ENCODE peak calls at places on chromosomes 16 and 17, in six cellular contexts. U, F, P, Z, M and X are unnamed samples. For H3K36me3 and H3K4me1, the result is how much of the 10 kb centered on the place peaks cover.

GRCh38 chr16:67546091-67546501 is 16.2 kb upstream of the CTCF start:
- DNase-seq in P (no peak), M (no peak), Z (no peak), U (no peak), F (no peak), X (no peak)

GRCh38 chr16:3235856-3236669 is 1.1 kb upstream of the ZNF200 start:
- DNase-seq in P (no peak), M (peak), Z (no peak), U (no peak), F (peak), X (peak)

GRCh38 chr16:10552998-10553491 is 27.4 kb downstream of the EMP2 start:
- DNase-seq in Z (no peak), P (no peak), F (no peak), U (no peak), M (peak), X (peak)

GRCh38 chr16:84446596-84447392 is 57.7 kb downstream of the MEAK7 start:
- DNase-seq in Z (no peak), M (no peak), U (no peak), F (no peak), P (no peak), X (no peak)

GRCh38 chr16:64234200-64234599 is 887.7 kb downstream of the CDH11 start:
- DNase-seq in F (no peak), Z (no peak), P (no peak), U (no peak), M (no peak), X (no peak)

GRCh38 chr16:48347980-48348379 is 37.2 kb downstream of the SIAH1 start:
- DNase-seq in F (no peak), U (no peak), Z (no peak), P (no peak), M (no peak), X (no peak)

GRCh38 chr17:17204041-17204591 is 2.0 kb downstream of the PLD6 start:
- DNase-seq in F (no peak), Z (no peak), P (no peak), M (no peak), U (no peak), X (no peak)

GRCh38 chr17:67531291-67531690 is 154.2 kb downstream of the PITPNC1 start:
- DNase-seq in F (no peak), U (no peak), M (no peak), Z (no peak), P (no peak), X (peak)

GRCh38 chr17:35765731-35766488 is 5.2 kb downstream of the C17orf50 start:
- DNase-seq in Z (no peak), P (no peak), F (no peak), M (no peak), U (no peak), X (no peak)

GRCh38 chr17:2860045-2860444 is 63.8 kb downstream of the RAP1GAP2 start:
- DNase-seq in Z (no peak), P (no peak), U (no peak), M (no peak), F (no peak), X (no peak)

GRCh38 chr16:68444058-68444657 is 4.2 kb downstream of the SMPD3 start:
- DNase-seq in F (peak), M (peak), P (peak), Z (no peak), U (peak), X (peak)

GRCh38 chr16:67673712-67674580 is 7.3 kb downstream of the C16orf86 start:
- DNase-seq in P (no peak), F (no peak), U (no peak), Z (no peak), M (no peak), X (no peak)

GRCh38 chr17:72004476-72005331 is 116.1 kb upstream of the SOX9 start:
- DNase-seq in F (no peak), P (no peak), M (no peak), Z (no peak), U (no peak), X (no peak)

GRCh38 chr16:86534779-86535605 is 20.0 kb downstream of the MTHFSD start:
- DNase-seq in U (no peak), M (no peak), F (no peak), Z (no peak), P (no peak), X (no peak)

GRCh38 chr16:2745116-2745890 is 7.1 kb upstream of the SRRM2 start:
- DNase-seq in M (no peak), P (no peak), F (no peak), U (no peak), Z (no peak), X (no peak)

GRCh38 chr17:8091033-8091687 is 3.6 kb upstream of the ALOX12B start:
- DNase-seq in P (no peak), U (no peak), Z (no peak), F (no peak), M (no peak), X (no peak)

GRCh38 chr16:66605177-66605999 is 884 bp downstream of the CMTM3 start:
- DNase-seq in U (peak), P (peak), Z (no peak), F (peak), M (peak), X (peak)

GRCh38 chr17:64682261-64683181 is 20.4 kb upstream of the SMURF2 start:
- DNase-seq in P (peak), F (peak), Z (no peak), U (no peak), M (peak), X (no peak)

GRCh38 chr17:56425483-56425882 is 168.0 kb upstream of the NOG start:
- DNase-seq in P (no peak), Z (no peak), M (no peak), F (no peak), U (no peak), X (peak)

GRCh38 chr17:17001874-17002520 is 30.1 kb upstream of the TNFRSF13B start:
- DNase-seq in M (peak), F (peak), Z (peak), P (peak), U (peak), X (peak)

GRCh38 chr17:22128723-22129122 is 436.4 kb downstream of the KCNJ18 start:
- DNase-seq in Z (no peak), P (no peak), M (no peak), F (no peak), U (no peak), X (no peak)

GRCh38 chr17:43378766-43379165 is 20.0 kb upstream of the ARL4D start:
- DNase-seq in P (no peak), F (no peak), Z (no peak), U (no peak), M (no peak), X (no peak)

GRCh38 chr17:7137182-7137943 is 22.7 kb upstream of the ASGR2 start:
- DNase-seq in M (no peak), F (no peak), P (no peak), Z (no peak), U (no peak), X (no peak)

GRCh38 chr16:65070831-65071230 is 51.0 kb downstream of the CDH11 start:
- DNase-seq in P (peak), Z (peak), U (peak), F (peak), M (peak), X (peak)

GRCh38 chr16:62955033-62955349 is 918.8 kb upstream of the CDH8 start:
- DNase-seq in Z (no peak), P (no peak), M (no peak), U (no peak), F (no peak), X (no peak)

GRCh38 chr16:30659507-30660423 is 1.5 kb downstream of the FBRS start:
- DNase-seq in P (no peak), Z (no peak), F (peak), M (peak), U (no peak), X (peak)

GRCh38 chr16:1647904-1648303 is 30.2 kb upstream of the JPT2 start:
- DNase-seq in M (no peak), Z (no peak), F (no peak), U (no peak), P (no peak), X (no peak)

GRCh38 chr16:1642753-1643152 is 30.6 kb downstream of the CRAMP1 start:
- DNase-seq in M (no peak), Z (no peak), U (no peak), F (no peak), P (no peak), X (no peak)

GRCh38 chr16:1642148-1642547 is 30.0 kb downstream of the CRAMP1 start:
- DNase-seq in P (no peak), Z (no peak), F (no peak), U (no peak), M (no peak), X (no peak)

GRCh38 chr16:1643521-1643920 is 31.4 kb downstream of the CRAMP1 start:
- DNase-seq in P (no peak), U (no peak), Z (no peak), F (no peak), M (no peak), X (no peak)

DNA sequence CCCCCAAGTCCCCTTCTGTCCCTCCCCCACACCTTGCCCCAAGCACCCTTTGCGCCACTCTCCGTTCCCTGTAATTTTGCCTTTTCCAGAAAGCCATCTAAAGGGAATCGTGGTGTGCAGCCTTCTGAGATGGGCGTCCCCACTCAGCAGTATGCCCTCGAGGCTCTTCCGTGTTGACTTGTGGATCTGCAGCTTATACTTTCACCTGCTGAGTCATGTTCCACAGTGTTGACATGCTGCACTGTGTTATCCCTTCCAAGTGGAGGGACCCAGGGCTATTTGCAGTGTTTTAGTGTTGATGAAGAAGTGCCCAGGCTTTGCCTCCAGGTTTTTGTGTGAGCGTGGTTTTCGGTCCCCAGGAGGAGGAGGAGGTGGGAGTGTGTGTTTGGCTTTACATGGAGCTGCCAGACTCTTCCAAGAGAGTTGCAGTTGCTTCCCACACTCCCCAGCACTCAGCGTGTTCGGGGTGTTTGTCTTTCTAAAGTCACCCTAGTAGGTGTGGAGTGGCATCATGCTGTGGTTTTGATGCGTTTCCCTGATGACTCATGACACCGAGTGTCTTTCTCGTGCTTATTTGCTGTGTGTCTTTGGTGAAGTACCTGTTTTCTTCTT is 32.1 kb upstream of the JPT2 start:
- DNase-seq in M (peak), P (peak), F (peak), U (no peak), Z (no peak), X (peak)
- H3K36me3 ChIP-seq in M (under half), P (half or more), F (half or more), U (under half), Z (under half), X (under half)

GRCh38 chr17:78347453-78347852 is 12.4 kb downstream of the SOCS3 start:
- DNase-seq in Z (no peak), P (no peak), F (no peak), M (no peak), U (no peak), X (no peak)

GRCh38 chr17:78349831-78350631 is 9.8 kb downstream of the SOCS3 start:
- DNase-seq in Z (no peak), U (no peak), M (peak), P (no peak), F (no peak), X (no peak)

GRCh38 chr17:78355045-78355641 is 4.7 kb downstream of the SOCS3 start:
- DNase-seq in Z (no peak), U (no peak), P (no peak), M (peak), F (no peak), X (no peak)

GRCh38 chr17:78348055-78348745 is 11.7 kb downstream of the SOCS3 start:
- DNase-seq in Z (no peak), U (no peak), F (no peak), P (no peak), M (no peak), X (no peak)

DNA sequence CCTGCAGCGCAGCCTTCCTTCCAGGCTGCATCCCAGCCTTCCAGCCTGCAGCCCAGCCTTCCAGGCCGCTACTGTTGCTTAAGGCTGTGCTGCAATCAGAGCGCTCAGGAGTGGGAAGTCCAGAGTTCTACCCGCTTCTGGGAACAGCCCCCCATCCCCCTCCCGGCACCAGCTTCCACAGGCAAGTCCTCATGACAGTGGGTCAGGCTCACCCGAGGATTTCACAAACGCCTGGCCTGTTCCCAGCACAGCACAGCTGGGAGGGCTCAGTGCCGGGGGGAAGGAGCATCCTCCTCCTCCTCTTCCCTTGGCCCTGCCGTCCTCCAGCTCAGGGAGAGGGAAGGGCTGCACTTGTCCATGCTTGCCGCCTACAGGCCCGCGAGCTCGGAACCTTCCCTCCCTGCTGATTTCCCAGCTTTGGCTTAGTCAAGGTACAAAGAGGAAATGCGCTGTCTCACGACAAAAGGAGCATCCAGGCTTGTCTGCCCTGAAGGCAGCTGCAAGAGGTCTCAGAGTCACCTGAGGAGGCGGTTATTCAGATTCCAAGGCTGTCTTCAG is 8.3 kb downstream of the SOCS3 start:
- DNase-seq in M (peak), U (no peak), P (peak), Z (peak), F (peak), X (peak)
- H3K18ac ChIP-seq in M (peak), U (peak), P (peak), Z (peak), F (peak), X (peak)

DNA sequence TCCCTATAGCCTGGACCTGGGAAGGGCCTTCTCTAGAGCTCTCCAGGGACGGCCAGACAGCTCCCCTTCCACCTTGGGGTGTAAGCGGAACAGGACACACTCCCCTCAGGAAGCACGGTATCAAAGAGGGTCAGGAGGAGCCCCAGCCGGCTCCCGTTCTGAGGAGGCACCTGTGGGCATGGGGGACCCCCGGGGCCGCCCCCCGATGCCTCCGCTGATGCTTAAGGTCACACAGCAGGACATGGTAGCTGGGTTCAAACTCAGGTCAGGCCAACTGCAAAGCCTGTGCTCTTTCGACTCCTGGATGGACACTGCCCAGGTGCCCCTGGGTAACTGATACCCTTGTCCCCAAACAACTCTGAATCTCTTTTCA is 49.8 kb downstream of the CMIP start:
- DNase-seq in Z (no peak), M (no peak), U (no peak), F (no peak), P (no peak), X (no peak)
- H3K4me1 ChIP-seq in Z (under half), M (under half), U (under half), F (under half), P (under half), X (under half)

GRCh38 chr17:80778716-80779115 is 212.9 kb upstream of the CHMP6 start:
- DNase-seq in Z (no peak), M (no peak), F (no peak), U (no peak), P (no peak), X (no peak)
- H3K36me3 ChIP-seq in Z (under half), M (under half), F (under half), U (under half), P (under half), X (under half)

DNA sequence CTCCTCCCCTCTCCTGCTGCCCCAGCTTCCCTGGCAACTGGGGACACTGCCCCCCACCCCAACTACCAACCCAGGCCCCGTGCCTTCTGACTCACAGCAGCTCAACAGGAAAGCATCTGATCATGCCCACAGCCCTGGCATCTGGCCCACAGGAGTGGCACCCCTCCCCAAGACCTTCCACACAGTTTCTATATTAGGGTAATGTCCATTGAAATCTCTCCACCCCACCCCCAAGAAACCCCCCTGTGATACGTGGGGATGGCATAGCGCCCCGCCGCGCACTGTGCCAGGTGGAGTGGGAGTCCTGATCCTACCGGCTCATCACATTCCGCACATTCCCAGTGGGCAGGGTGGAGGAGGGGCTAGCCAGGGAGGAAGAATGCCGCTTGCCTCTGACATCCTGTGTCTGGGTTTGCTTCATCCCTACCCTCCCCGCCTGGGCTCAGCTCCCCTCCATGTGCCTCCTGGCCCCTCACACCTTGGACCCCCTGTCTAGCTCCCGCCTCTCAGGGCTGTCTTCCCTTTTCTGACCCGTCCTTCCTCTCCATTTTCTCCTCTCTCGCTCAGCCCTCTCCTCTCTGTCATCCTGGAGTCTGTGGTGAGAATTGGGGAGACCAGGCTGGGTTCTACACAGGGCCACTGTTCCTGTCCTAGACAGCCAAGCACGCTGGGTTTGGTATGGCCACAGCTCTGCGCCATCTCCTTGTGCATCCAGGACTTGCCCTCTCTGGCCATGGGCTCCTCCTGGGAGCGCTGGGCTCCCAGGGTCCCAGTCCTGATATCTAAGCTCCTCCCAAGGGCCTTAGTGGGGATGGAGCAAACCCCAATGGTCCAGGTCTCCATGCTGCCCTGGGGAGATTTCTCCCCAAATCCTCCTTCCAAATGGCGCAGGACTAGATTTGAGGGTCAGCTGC is 27.4 kb upstream of the ITGA3 start:
- DNase-seq in Z (no peak), U (no peak), M (no peak), F (peak), P (peak), X (peak)
- H3K18ac ChIP-seq in Z (peak), U (peak), M (peak), F (peak), P (peak), X (no peak)

DNA sequence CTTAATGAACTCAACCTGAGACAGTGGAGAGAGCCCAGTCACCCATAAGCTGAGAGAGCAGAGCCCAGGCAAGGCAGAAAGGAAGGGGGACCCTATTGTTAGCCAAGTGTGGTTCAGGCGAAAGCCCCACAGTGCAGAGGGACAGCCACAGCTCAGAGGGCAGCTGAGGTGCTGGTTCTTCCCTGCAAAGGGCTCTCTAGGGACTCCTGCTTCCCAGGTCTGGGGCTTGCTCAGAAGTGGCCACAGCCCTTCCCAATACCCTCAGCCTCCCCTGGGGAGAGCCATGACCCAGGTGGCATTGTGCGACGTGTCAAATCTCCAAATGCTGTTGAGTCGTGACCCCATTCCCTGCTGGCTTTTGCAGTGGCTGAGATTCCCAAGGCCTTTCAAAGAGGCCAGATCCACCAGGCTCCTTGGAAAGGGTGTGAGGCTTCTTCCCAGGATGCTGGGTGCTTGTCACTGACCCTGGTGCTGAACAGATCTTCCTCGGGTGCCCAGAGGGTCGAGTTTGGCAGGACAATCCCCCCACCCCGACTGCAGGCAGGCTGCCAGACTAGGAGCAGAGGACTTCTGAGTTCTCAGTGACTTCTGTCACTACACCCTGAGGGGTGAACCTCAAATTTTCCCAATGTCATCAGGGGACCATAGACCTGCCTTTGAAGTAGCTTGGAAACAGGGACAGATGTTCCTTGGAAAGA is 2.5 kb upstream of the CCL17 start:
- DNase-seq in P (no peak), M (no peak), U (no peak), F (no peak), Z (no peak), X (no peak)
- H3K4me1 ChIP-seq in P (under half), M (under half), U (under half), F (under half), Z (under half), X (under half)

GRCh38 chr16:22366371-22366770 is 8.0 kb downstream of the CDR2 start:
- DNase-seq in M (no peak), P (no peak), U (no peak), Z (no peak), F (no peak), X (no peak)
- H3K36me3 ChIP-seq in M (under half), P (under half), U (under half), Z (under half), F (under half), X (under half)